ENCODE peak calls at places on chromosomes 11 and 22, in eight cellular contexts. O, T, R, E, B, A, I and J are unnamed samples.

GRCh38 chr22:47177334-47177815 is 414.9 kb downstream of the TBC1D22A start:
- DNase-seq in O (peak; percentile 12), T (no peak), R (no peak), E (no peak), B (no peak), A (no peak), I (no peak), J (peak; percentile 37)

GRCh38 chr11:36452231-36452630 is 57.8 kb downstream of the TRAF6 start:
- DNase-seq in O (no peak), T (peak; percentile 28), R (no peak), E (no peak), B (no peak), A (no peak), I (no peak), J (peak; percentile 37)

GRCh38 chr22:19824197-19825015 is 30.3 kb downstream of the GNB1L start:
- DNase-seq in O (no peak), T (peak; percentile 75), R (peak; percentile 11), E (no peak), B (no peak), A (no peak), I (no peak), J (no peak)

GRCh38 chr22:46149493-46149997 is 781 bp upstream of the PPARA start:
- DNase-seq in O (peak; percentile 51), T (no peak), R (peak; percentile 75), E (no peak), B (peak; percentile 35), A (peak; percentile 62), I (no peak), J (peak; percentile 20)

GRCh38 chr11:104531075-104531474 is 367.1 kb upstream of the PDGFD start:
- DNase-seq in O (no peak), T (no peak), R (no peak), E (peak; percentile 22), B (no peak), A (no peak), I (no peak), J (no peak)

GRCh38 chr11:12618743-12619540 is 55.3 kb upstream of the TEAD1 start:
- DNase-seq in O (no peak), T (no peak), R (no peak), E (no peak), B (no peak), A (no peak), I (no peak), J (no peak)

GRCh38 chr22:18111759-18112330 is 1.2 kb downstream of the TUBA8 start:
- DNase-seq in O (no peak), T (no peak), R (peak; percentile 51), E (no peak), B (no peak), A (no peak), I (no peak), J (no peak)

GRCh38 chr11:19789840-19790710 is 77.4 kb downstream of the NAV2 start:
- DNase-seq in O (no peak), T (no peak), R (no peak), E (no peak), B (no peak), A (no peak), I (no peak), J (no peak)

GRCh38 chr11:133052537-133052936 is 479.8 kb downstream of the OPCML start:
- DNase-seq in O (no peak), T (no peak), R (no peak), E (no peak), B (no peak), A (no peak), I (no peak), J (no peak)

GRCh38 chr11:106733518-106734162 is 284.6 kb downstream of the GUCY1A2 start:
- DNase-seq in O (no peak), T (no peak), R (no peak), E (no peak), B (no peak), A (no peak), I (no peak), J (no peak)

GRCh38 chr22:43652845-43653244 is 159.3 kb downstream of the EFCAB6 start:
- DNase-seq in O (no peak), T (no peak), R (no peak), E (no peak), B (no peak), A (no peak), I (no peak), J (no peak)
- H3K36me3 ChIP-seq in O (no peaks in the 10 kb centered on the region), T (no peaks in the 10 kb centered on the region), R (no peaks in the 10 kb centered on the region), E (no peaks in the 10 kb centered on the region), B (no peaks in the 10 kb centered on the region), A (no peaks in the 10 kb centered on the region), I (no peaks in the 10 kb centered on the region), J (no peaks in the 10 kb centered on the region)

GRCh38 chr11:108664241-108664640 is 628 bp upstream of the DDX10 start:
- DNase-seq in O (no peak), T (no peak), R (no peak), E (no peak), B (no peak), A (no peak), I (no peak), J (no peak)
- H3K4me3 ChIP-seq in O (peak overlapping the region; percentile 72), T (peak overlapping the region; percentile 63), R (peak overlapping the region; percentile 91), E (peak overlapping the region; percentile 75), B (peak overlapping the region; percentile 54), A (peak overlapping the region; percentile 10), I (peak overlapping the region; percentile 31), J (peak overlapping the region; percentile 58)

GRCh38 chr11:3008746-3009336 is 16.7 kb upstream of the NAP1L4 start:
- DNase-seq in O (no peak), T (no peak), R (no peak), E (no peak), B (no peak), A (no peak), I (no peak), J (no peak)

GRCh38 chr11:3011891-3012885 is 20.1 kb upstream of the NAP1L4 start:
- DNase-seq in O (no peak), T (no peak), R (no peak), E (no peak), B (no peak), A (no peak), I (no peak), J (no peak)

GRCh38 chr11:3009481-3009880 is 17.4 kb upstream of the NAP1L4 start:
- DNase-seq in O (no peak), T (no peak), R (no peak), E (no peak), B (no peak), A (no peak), I (no peak), J (no peak)

GRCh38 chr11:3010521-3011275 is 18.6 kb upstream of the NAP1L4 start:
- DNase-seq in O (no peak), T (no peak), R (no peak), E (no peak), B (no peak), A (no peak), I (no peak), J (no peak)

GRCh38 chr11:3010004-3010403 is 17.9 kb upstream of the NAP1L4 start:
- DNase-seq in O (no peak), T (no peak), R (no peak), E (no peak), B (peak; percentile 23), A (no peak), I (no peak), J (no peak)
- H3K36me3 ChIP-seq in O (peaks cover 83% of the 10 kb centered on the region), T (no peaks in the 10 kb centered on the region), R (peaks cover 98% of the 10 kb centered on the region), E (no peaks in the 10 kb centered on the region), B (no peaks in the 10 kb centered on the region), A (peaks cover 14% of the 10 kb centered on the region), I (peaks cover 6% of the 10 kb centered on the region), J (peaks cover 88% of the 10 kb centered on the region)

GRCh38 chr22:30287626-30288413 is 1.5 kb downstream of the CASTOR1 start:
- DNase-seq in O (peak; percentile 89), T (peak; percentile 87), R (peak; percentile 89), E (peak; percentile 87), B (peak; percentile 72), A (peak; percentile 91), I (no peak), J (peak; percentile 91)
- H3K4me3 ChIP-seq in O (peak overlapping the region; percentile 76), T (peak overlapping the region; percentile 87), R (peak overlapping the region; percentile 84), E (peak overlapping the region; percentile 7), B (no peak overlapping the region), A (peak overlapping the region; percentile 60), I (peak overlapping the region; percentile 69), J (no peak overlapping the region)

GRCh38 chr22:29810156-29810555 is 27.9 kb downstream of the ASCC2 start:
- DNase-seq in O (no peak), T (no peak), R (no peak), E (no peak), B (no peak), A (no peak), I (no peak), J (no peak)
- H3K36me3 ChIP-seq in O (peaks cover 89% of the 10 kb centered on the region), T (peaks cover 33% of the 10 kb centered on the region), R (peaks cover 97% of the 10 kb centered on the region), E (peaks cover 58% of the 10 kb centered on the region), B (peaks cover 3% of the 10 kb centered on the region), A (peaks cover 31% of the 10 kb centered on the region), I (peaks cover 1% of the 10 kb centered on the region), J (peaks cover 90% of the 10 kb centered on the region)

GRCh38 chr22:44450503-44450902 is 47.5 kb downstream of the RTL6 start:
- DNase-seq in O (no peak), T (peak; percentile 45), R (peak; percentile 28), E (no peak), B (no peak), A (no peak), I (no peak), J (no peak)
- H3K4me3 ChIP-seq in O (no peak overlapping the region), T (no peak overlapping the region), R (no peak overlapping the region), E (no peak overlapping the region), B (no peak overlapping the region), A (no peak overlapping the region), I (no peak overlapping the region), J (no peak overlapping the region)